ENCODE peak calls at places on chromosomes 2 and 18, in five cellular contexts. T is NCI-H524, V is T-helper 17 cell, M is frontal cortex, C is astrocyte of the hippocampus. X is an unnamed sample.
A peak's percentile ranks its signal among the peaks of the same experiment; 100 is the strongest.

GRCh38 chr2:240304746-240305161 is 130.7 kb upstream of the GPC1 start:
- DNase-seq in V (no peak), M (no peak), T (no peak), C (no peak), X (no peak)

GRCh38 chr2:203437516-203437915 is 97.6 kb downstream of the RAPH1 start:
- DNase-seq in V (no peak), C (no peak), T (no peak), M (no peak), X (no peak)

GRCh38 chr2:70855679-70856078 is 20.1 kb upstream of the CD207 start:
- DNase-seq in T (no peak), V (no peak), M (no peak), C (no peak), X (no peak)

GRCh38 chr18:48172226-48173006 is 236.8 kb downstream of the ZBTB7C start:
- DNase-seq in T (no peak), V (no peak), M (no peak), C (no peak), X (no peak)

GRCh38 chr2:21234721-21235120 is 111.0 kb downstream of the TDRD15 start:
- DNase-seq in M (no peak), T (no peak), V (no peak), C (no peak), X (no peak)

GRCh38 chr2:217099561-217099960 is 239.7 kb upstream of the TNP1 start:
- DNase-seq in M (no peak), C (no peak), T (no peak), V (no peak), X (no peak)

GRCh38 chr2:127313359-127313758 is 19.4 kb upstream of the ERCC3 start:
- DNase-seq in V (no peak), M (no peak), C (no peak), T (no peak), X (no peak)

GRCh38 chr2:24021122-24021998 is 11.5 kb downstream of the MFSD2B start:
- DNase-seq in V (no peak), C (no peak), M (no peak), T (no peak), X (peak; percentile 83)

GRCh38 chr2:239444626-239445625 is 44.1 kb upstream of the HDAC4 start:
- DNase-seq in V (no peak), T (no peak), M (no peak), C (peak; percentile 35), X (no peak)

GRCh38 chr2:118190365-118190916 is 102.2 kb downstream of the INSIG2 start:
- DNase-seq in C (no peak), T (peak; percentile 95), M (no peak), V (no peak), X (no peak)

GRCh38 chr2:239953418-239954061 is 71.6 kb downstream of the NDUFA10 start:
- DNase-seq in C (peak; percentile 47), T (no peak), M (peak; percentile 62), V (no peak), X (no peak)

GRCh38 chr2:19041773-19042172 is 316.6 kb downstream of the OSR1 start:
- DNase-seq in C (no peak), M (no peak), V (no peak), T (no peak), X (no peak)

GRCh38 chr2:3326871-3327270 is 50.7 kb downstream of the EIPR1 start:
- DNase-seq in V (no peak), M (no peak), C (no peak), T (no peak), X (no peak)

GRCh38 chr2:155418753-155419152 is 720.3 kb downstream of the KCNJ3 start:
- DNase-seq in T (peak; percentile 31), C (no peak), V (no peak), M (no peak), X (no peak)

GRCh38 chr2:133379159-133379558 is 189.1 kb downstream of the NCKAP5 start:
- DNase-seq in M (no peak), V (no peak), T (no peak), C (no peak), X (no peak)

GRCh38 chr2:83961512-83961911 is 497.6 kb downstream of the SUCLG1 start:
- DNase-seq in T (no peak), C (no peak), V (no peak), M (no peak), X (no peak)

GRCh38 chr2:219175928-219176817 is 552 bp downstream of the CNPPD1 start:
- DNase-seq in V (no peak), M (peak; percentile 47), C (peak; percentile 73), T (peak; percentile 60), X (peak; percentile 64)

GRCh38 chr2:120686511-120687168 is 49.0 kb upstream of the GLI2 start:
- DNase-seq in V (no peak), M (no peak), T (no peak), C (no peak), X (peak; percentile 53)

GRCh38 chr2:72205546-72205863 is 57.8 kb upstream of the CYP26B1 start:
- DNase-seq in V (no peak), C (no peak), M (no peak), T (no peak), X (no peak)

GRCh38 chr2:191688934-191689695 is 11.2 kb downstream of the NABP1 start:
- DNase-seq in C (peak; percentile 88), M (no peak), V (no peak), T (no peak), X (no peak)

GRCh38 chr2:28163627-28164279 is 228.9 kb upstream of the FOSL2 start:
- DNase-seq in V (no peak), T (no peak), C (no peak), M (no peak), X (no peak)

GRCh38 chr18:25737710-25738251 is 352.6 kb downstream of the SS18 start:
- DNase-seq in M (peak; percentile 6), T (peak; percentile 62), C (peak; percentile 89), V (no peak), X (no peak)

GRCh38 chr2:29456429-29456828 is 341.2 kb downstream of the CLIP4 start:
- DNase-seq in V (no peak), M (no peak), T (no peak), C (no peak), X (no peak)

X was measured in WTC11.